ENCODE peak calls at places on chromosome 20, in four cellular contexts. One of them, this sample, is unnamed.

GRCh38 chr20:19495905-19496703 is 262.0 kb upstream of the RIN2 start:
- DNase-seq in fibroblast of mammary gland: no peak
- DNase-seq in left lung: no peak
- DNase-seq in cardiac fibroblast: peak
- DNase-seq in this sample: no peak

GRCh38 chr20:46468508-46468907 is 44.9 kb downstream of the ZNF334 start:
- DNase-seq in fibroblast of mammary gland: no peak
- DNase-seq in left lung: no peak
- DNase-seq in cardiac fibroblast: no peak
- DNase-seq in this sample: no peak

GRCh38 chr20:63819224-63819917 is 11.7 kb downstream of the ZBTB46 start:
- DNase-seq in fibroblast of mammary gland: peak
- DNase-seq in left lung: no peak
- DNase-seq in cardiac fibroblast: peak
- DNase-seq in this sample: peak

GRCh38 chr20:18276821-18277220 is 11.5 kb upstream of the ZNF133 start:
- DNase-seq in fibroblast of mammary gland: peak
- DNase-seq in left lung: no peak
- DNase-seq in cardiac fibroblast: peak
- DNase-seq in this sample: peak

GRCh38 chr20:4063631-4064030 is 48.3 kb upstream of the RNF24 start:
- DNase-seq in fibroblast of mammary gland: no peak
- DNase-seq in left lung: no peak
- DNase-seq in cardiac fibroblast: peak
- DNase-seq in this sample: no peak

GRCh38 chr20:56875052-56875663 is 246.1 kb downstream of the TFAP2C start:
- DNase-seq in fibroblast of mammary gland: peak
- DNase-seq in left lung: no peak
- DNase-seq in cardiac fibroblast: peak
- DNase-seq in this sample: no peak

GRCh38 chr20:46681032-46681854 is 8.0 kb downstream of the TP53RK start:
- DNase-seq in fibroblast of mammary gland: peak
- DNase-seq in left lung: no peak
- DNase-seq in cardiac fibroblast: peak
- DNase-seq in this sample: peak

GRCh38 chr20:62815066-62815991 is 1.5 kb upstream of the COL9A3 start:
- DNase-seq in fibroblast of mammary gland: peak
- DNase-seq in left lung: no peak
- DNase-seq in cardiac fibroblast: peak
- DNase-seq in this sample: no peak

GRCh38 chr20:4406627-4407026 is 315.1 kb upstream of the PRND start:
- DNase-seq in fibroblast of mammary gland: peak
- DNase-seq in left lung: no peak
- DNase-seq in cardiac fibroblast: peak
- DNase-seq in this sample: peak

GRCh38 chr20:4999788-5000187 is 1.5 kb downstream of the SLC23A2 start:
- DNase-seq in fibroblast of mammary gland: no peak
- DNase-seq in left lung: no peak
- DNase-seq in cardiac fibroblast: no peak
- DNase-seq in this sample: no peak

GRCh38 chr20:2103454-2104153 is 2.0 kb downstream of the STK35 start:
- DNase-seq in fibroblast of mammary gland: no peak
- DNase-seq in left lung: no peak
- DNase-seq in cardiac fibroblast: no peak
- DNase-seq in this sample: no peak

GRCh38 chr20:389220-389619 is 8.7 kb downstream of the TRIB3 start:
- DNase-seq in fibroblast of mammary gland: no peak
- DNase-seq in left lung: no peak
- DNase-seq in cardiac fibroblast: no peak
- DNase-seq in this sample: no peak

GRCh38 chr20:6420336-6420735 is 297.5 kb upstream of the FERMT1 start:
- DNase-seq in fibroblast of mammary gland: no peak
- DNase-seq in left lung: no peak
- DNase-seq in cardiac fibroblast: no peak
- DNase-seq in this sample: no peak

GRCh38 chr20:4519530-4519929 is 202.2 kb upstream of the PRND start:
- DNase-seq in fibroblast of mammary gland: peak
- DNase-seq in left lung: no peak
- DNase-seq in cardiac fibroblast: no peak
- DNase-seq in this sample: peak

GRCh38 chr20:58852559-58853271 is at the start of gene GNAS:
- DNase-seq in fibroblast of mammary gland: peak
- DNase-seq in left lung: peak
- DNase-seq in cardiac fibroblast: peak
- DNase-seq in this sample: peak
- H3K4me3 ChIP-seq in fibroblast of mammary gland: peak
- H3K4me3 ChIP-seq in left lung: peak
- H3K4me3 ChIP-seq in cardiac fibroblast: peak
- H3K4me3 ChIP-seq in this sample: no peak

DNA sequence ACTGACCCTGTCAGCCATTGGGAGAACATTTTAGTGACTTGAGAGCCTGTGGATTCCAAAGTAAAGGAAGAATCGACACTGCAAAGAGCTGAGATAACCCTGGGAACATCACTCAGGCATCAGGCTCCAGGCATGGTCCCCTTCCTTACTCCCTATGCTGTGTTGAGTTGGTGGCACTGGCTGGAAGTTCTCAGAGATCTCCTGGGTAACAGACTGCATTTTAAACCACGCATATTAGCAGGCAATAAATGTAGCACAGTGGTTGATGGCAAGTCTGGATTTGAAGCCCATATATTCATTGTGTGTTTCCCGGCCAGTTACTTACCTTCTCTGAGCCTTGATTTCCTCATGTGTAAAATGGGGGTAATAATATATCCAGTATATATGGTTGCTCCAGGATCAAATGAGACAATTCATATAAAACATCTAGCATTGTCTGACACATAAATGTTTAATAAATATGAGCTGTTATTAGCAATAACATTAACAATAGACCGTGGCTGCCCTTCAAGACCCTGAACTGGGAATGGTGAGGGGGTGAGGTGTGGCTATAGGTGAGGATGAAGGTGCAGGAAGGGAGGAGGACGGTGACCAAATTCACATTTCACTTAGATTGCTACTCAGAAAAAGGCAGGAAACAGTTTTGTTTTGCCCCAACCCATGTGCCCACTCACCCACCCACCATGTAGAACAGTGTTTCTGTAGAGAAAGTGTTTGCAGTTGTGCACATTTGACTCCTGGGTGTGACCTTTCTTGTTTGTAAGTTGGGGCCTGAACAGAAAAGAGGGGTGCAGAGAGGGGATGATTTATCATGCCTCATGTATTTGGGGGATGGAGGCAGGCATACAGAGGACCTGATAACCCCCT is 2.1 kb downstream of the PLCG1 start:
- DNase-seq in fibroblast of mammary gland: no peak
- DNase-seq in left lung: no peak
- DNase-seq in cardiac fibroblast: no peak
- DNase-seq in this sample: no peak
- H3K4me3 ChIP-seq in fibroblast of mammary gland: peak
- H3K4me3 ChIP-seq in left lung: peak
- H3K4me3 ChIP-seq in cardiac fibroblast: peak
- H3K4me3 ChIP-seq in this sample: peak

GRCh38 chr20:44326391-44327159 is 10.3 kb upstream of the R3HDML start:
- DNase-seq in fibroblast of mammary gland: no peak
- DNase-seq in left lung: no peak
- DNase-seq in cardiac fibroblast: no peak
- DNase-seq in this sample: no peak
- H3K4me3 ChIP-seq in fibroblast of mammary gland: peak
- H3K4me3 ChIP-seq in left lung: peak
- H3K4me3 ChIP-seq in cardiac fibroblast: no peak
- H3K4me3 ChIP-seq in this sample: no peak

GRCh38 chr20:48702388-48703041 is 125.3 kb downstream of the PREX1 start:
- DNase-seq in fibroblast of mammary gland: no peak
- DNase-seq in left lung: no peak
- DNase-seq in cardiac fibroblast: no peak
- DNase-seq in this sample: no peak

GRCh38 chr20:48705208-48706115 is 122.3 kb downstream of the PREX1 start:
- DNase-seq in fibroblast of mammary gland: peak
- DNase-seq in left lung: no peak
- DNase-seq in cardiac fibroblast: no peak
- DNase-seq in this sample: no peak

GRCh38 chr20:48703107-48703506 is 124.7 kb downstream of the PREX1 start:
- DNase-seq in fibroblast of mammary gland: no peak
- DNase-seq in left lung: peak
- DNase-seq in cardiac fibroblast: no peak
- DNase-seq in this sample: no peak

GRCh38 chr20:48704761-48705160 is 123.0 kb downstream of the PREX1 start:
- DNase-seq in fibroblast of mammary gland: no peak
- DNase-seq in left lung: no peak
- DNase-seq in cardiac fibroblast: no peak
- DNase-seq in this sample: no peak

GRCh38 chr20:48703511-48704219 is 124.1 kb downstream of the PREX1 start:
- DNase-seq in fibroblast of mammary gland: no peak
- DNase-seq in left lung: no peak
- DNase-seq in cardiac fibroblast: no peak
- DNase-seq in this sample: no peak
- H3K4me3 ChIP-seq in fibroblast of mammary gland: no peak
- H3K4me3 ChIP-seq in left lung: no peak
- H3K4me3 ChIP-seq in cardiac fibroblast: no peak
- H3K4me3 ChIP-seq in this sample: no peak

GRCh38 chr20:25247666-25248500 is at the start of gene PYGB:
- DNase-seq in fibroblast of mammary gland: peak
- DNase-seq in left lung: peak
- DNase-seq in cardiac fibroblast: peak
- DNase-seq in this sample: peak

GRCh38 chr20:25246182-25246943 is 1.5 kb upstream of the PYGB start:
- DNase-seq in fibroblast of mammary gland: peak
- DNase-seq in left lung: no peak
- DNase-seq in cardiac fibroblast: no peak
- DNase-seq in this sample: no peak

GRCh38 chr20:25245461-25245860 is 2.4 kb upstream of the PYGB start:
- DNase-seq in fibroblast of mammary gland: no peak
- DNase-seq in left lung: no peak
- DNase-seq in cardiac fibroblast: no peak
- DNase-seq in this sample: no peak

GRCh38 chr20:25248501-25249172 is 752 bp downstream of the PYGB start:
- DNase-seq in fibroblast of mammary gland: peak
- DNase-seq in left lung: peak
- DNase-seq in cardiac fibroblast: peak
- DNase-seq in this sample: peak

DNA sequence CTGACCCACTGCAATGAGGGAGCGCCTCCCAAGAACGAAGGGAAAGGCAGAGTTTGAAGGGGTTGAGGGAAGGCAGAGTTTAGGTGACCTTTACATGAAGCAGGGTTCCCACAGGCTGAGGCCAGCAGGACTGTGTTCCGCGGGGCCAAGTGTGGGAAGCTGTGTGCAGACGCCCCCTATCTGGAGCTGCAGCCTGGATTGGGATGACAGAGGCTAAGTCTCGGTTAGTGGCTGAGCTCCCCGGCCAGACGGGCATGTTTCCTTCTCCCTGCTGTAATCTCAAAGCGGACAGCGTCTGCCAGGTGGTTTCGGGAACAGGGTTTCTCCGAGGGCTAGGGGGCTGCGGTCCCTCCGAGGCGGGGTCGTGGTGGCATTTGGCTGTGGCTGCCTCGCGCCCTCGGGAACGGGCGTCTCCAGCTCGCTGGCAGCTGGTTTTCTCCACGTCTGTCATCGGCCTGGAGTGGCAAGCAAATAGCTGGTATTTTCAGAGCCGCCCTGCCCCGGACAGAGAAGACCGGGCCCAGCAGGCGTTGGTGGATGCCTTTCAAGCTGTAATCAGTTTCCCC is 702 bp upstream of the PYGB start:
- DNase-seq in fibroblast of mammary gland: peak
- DNase-seq in left lung: no peak
- DNase-seq in cardiac fibroblast: peak
- DNase-seq in this sample: peak
- H3K4me3 ChIP-seq in fibroblast of mammary gland: peak
- H3K4me3 ChIP-seq in left lung: peak
- H3K4me3 ChIP-seq in cardiac fibroblast: peak
- H3K4me3 ChIP-seq in this sample: peak

GRCh38 chr20:11247943-11248475 is 574.2 kb upstream of the JAG1 start:
- DNase-seq in fibroblast of mammary gland: no peak
- DNase-seq in left lung: no peak
- DNase-seq in cardiac fibroblast: no peak
- DNase-seq in this sample: no peak

GRCh38 chr20:11247059-11247630 is 573.3 kb upstream of the JAG1 start:
- DNase-seq in fibroblast of mammary gland: no peak
- DNase-seq in left lung: no peak
- DNase-seq in cardiac fibroblast: no peak
- DNase-seq in this sample: no peak

GRCh38 chr20:11249239-11249638 is 575.4 kb upstream of the JAG1 start:
- DNase-seq in fibroblast of mammary gland: no peak
- DNase-seq in left lung: no peak
- DNase-seq in cardiac fibroblast: no peak
- DNase-seq in this sample: no peak

GRCh38 chr20:11249683-11250082 is 575.9 kb upstream of the JAG1 start:
- DNase-seq in fibroblast of mammary gland: no peak
- DNase-seq in left lung: no peak
- DNase-seq in cardiac fibroblast: no peak
- DNase-seq in this sample: no peak

GRCh38 chr20:11248691-11249178 is 574.9 kb upstream of the JAG1 start:
- DNase-seq in fibroblast of mammary gland: no peak
- DNase-seq in left lung: no peak
- DNase-seq in cardiac fibroblast: no peak
- DNase-seq in this sample: no peak
- H3K4me3 ChIP-seq in fibroblast of mammary gland: no peak
- H3K4me3 ChIP-seq in left lung: no peak
- H3K4me3 ChIP-seq in cardiac fibroblast: no peak
- H3K4me3 ChIP-seq in this sample: no peak

DNA sequence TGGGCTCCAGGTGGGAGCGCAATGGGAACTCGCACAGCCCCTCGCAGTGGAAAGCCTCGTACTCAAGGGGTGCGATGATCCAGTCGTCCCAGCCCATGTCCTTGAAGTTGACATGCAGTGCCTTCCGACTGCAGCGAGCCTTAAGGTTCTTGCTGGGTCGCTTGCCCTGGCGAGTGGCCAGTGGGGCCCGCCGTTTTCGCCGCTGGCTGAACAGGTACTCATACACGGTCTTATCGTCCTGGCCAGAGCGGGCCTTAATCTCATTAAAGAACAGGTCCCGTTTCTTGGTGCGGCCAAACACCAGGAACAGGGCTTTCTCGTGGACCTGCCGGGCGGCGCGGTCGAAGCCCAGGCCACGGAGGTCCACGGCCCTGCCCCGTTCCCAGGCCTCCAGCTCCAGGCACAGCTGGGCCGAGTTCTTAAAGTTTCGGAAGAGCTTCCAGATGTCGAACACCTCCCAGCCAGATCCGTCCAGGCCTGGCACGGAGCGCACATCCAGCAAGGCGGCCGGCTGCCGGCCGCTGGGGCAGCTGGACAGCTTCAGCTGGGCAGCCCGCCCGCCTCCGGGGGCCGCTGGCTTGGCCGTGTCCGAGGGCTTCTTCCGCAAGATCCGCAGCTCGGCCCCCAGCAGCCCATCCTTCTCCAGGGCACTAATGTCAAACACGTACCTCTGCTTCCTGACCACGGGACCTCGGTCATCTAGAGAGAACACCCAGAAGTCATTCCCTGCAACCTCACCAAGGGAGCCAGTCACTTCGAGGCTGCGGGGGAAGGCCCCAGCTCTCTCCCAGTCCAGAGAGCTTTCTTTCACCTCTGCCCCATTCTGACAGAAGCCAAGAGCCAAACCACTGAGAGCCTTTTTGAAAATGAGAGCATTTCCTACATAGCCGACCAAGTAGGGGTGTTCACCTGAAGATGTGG is 3.7 kb downstream of the GDF5 start:
- DNase-seq in fibroblast of mammary gland: peak
- DNase-seq in left lung: peak
- DNase-seq in cardiac fibroblast: peak
- DNase-seq in this sample: no peak
- H3K4me3 ChIP-seq in fibroblast of mammary gland: no peak
- H3K4me3 ChIP-seq in left lung: no peak
- H3K4me3 ChIP-seq in cardiac fibroblast: no peak
- H3K4me3 ChIP-seq in this sample: no peak

GRCh38 chr20:44137210-44137781 is 49.7 kb downstream of the JPH2 start:
- DNase-seq in fibroblast of mammary gland: no peak
- DNase-seq in left lung: no peak
- DNase-seq in cardiac fibroblast: peak
- DNase-seq in this sample: no peak
- H3K4me3 ChIP-seq in fibroblast of mammary gland: no peak
- H3K4me3 ChIP-seq in left lung: no peak
- H3K4me3 ChIP-seq in cardiac fibroblast: no peak
- H3K4me3 ChIP-seq in this sample: no peak

This sample was measured in endothelial cell of umbilical vein.